ENCODE peak calls at places on chromosomes 7 and 10, in six cellular contexts. F is ovary; G is CD4-positive, CD25-positive, alpha-beta regulatory T cell; L is Panc1; V is uterus; Q is cardiac muscle cell. D is an unnamed sample.
A peak's percentile ranks its signal among the peaks of the same experiment; 100 is the strongest.

GRCh38 chr10:117539271-117539876 is 3.2 kb upstream of the EMX2 start:
- DNase-seq in F (no peak), G (no peak), L (no peak), V (no peak), Q (no peak), D (no peak)

GRCh38 chr7:1487466-1487865 is 16.7 kb downstream of the INTS1 start:
- DNase-seq in F (no peak), G (no peak), L (no peak), V (no peak), Q (no peak), D (no peak)

GRCh38 chr10:99364125-99364524 is 35.0 kb downstream of the CNNM1 start:
- DNase-seq in F (no peak), G (no peak), L (no peak), V (no peak), Q (no peak), D (no peak)

GRCh38 chr7:43456200-43456599 is 126.7 kb upstream of the STK17A start:
- DNase-seq in F (no peak), G (no peak), L (no peak), V (no peak), Q (no peak), D (no peak)

GRCh38 chr7:158973440-158973839 is 117.1 kb downstream of the DYNC2I1 start:
- DNase-seq in F (no peak), G (peak; percentile 5), L (no peak), V (no peak), Q (peak; percentile 23), D (no peak)

GRCh38 chr10:6237189-6237496 is 34.4 kb downstream of the PFKFB3 start:
- DNase-seq in F (no peak), G (no peak), L (no peak), V (no peak), Q (no peak), D (no peak)

GRCh38 chr10:104642311-104643022 is 1.4 kb downstream of the SORCS3 start:
- DNase-seq in F (peak; percentile 31), G (no peak), L (no peak), V (no peak), Q (peak; percentile 9), D (peak; percentile 74)

GRCh38 chr7:14197280-14197679 is 207.8 kb upstream of the ETV1 start:
- DNase-seq in F (no peak), G (no peak), L (no peak), V (no peak), Q (peak; percentile 74), D (no peak)

GRCh38 chr10:64038097-64038496 is 516.9 kb downstream of the REEP3 start:
- DNase-seq in F (no peak), G (no peak), L (no peak), V (no peak), Q (no peak), D (no peak)

GRCh38 chr10:103193107-103193819 is at the start of gene NT5C2:
- DNase-seq in F (peak; percentile 78), G (peak; percentile 54), L (no peak), V (peak; percentile 82), Q (peak; percentile 86), D (peak; percentile 87)

GRCh38 chr10:32149257-32149955 is 93.2 kb upstream of the KIF5B start:
- DNase-seq in F (peak; percentile 89), G (no peak), L (no peak), V (peak; percentile 88), Q (peak; percentile 97), D (no peak)

GRCh38 chr7:5667391-5667790 is 114.1 kb downstream of the RNF216 start:
- DNase-seq in F (no peak), G (no peak), L (no peak), V (no peak), Q (no peak), D (no peak)

GRCh38 chr7:106217089-106217542 is 67.7 kb downstream of the NAMPT start:
- DNase-seq in F (peak; percentile 75), G (no peak), L (peak; percentile 46), V (peak; percentile 79), Q (peak; percentile 96), D (no peak)

GRCh38 chr10:66301078-66301477 is 624.8 kb upstream of the LRRTM3 start:
- DNase-seq in F (no peak), G (no peak), L (no peak), V (no peak), Q (no peak), D (no peak)

GRCh38 chr10:34384363-34384762 is 430.7 kb downstream of the PARD3 start:
- DNase-seq in F (no peak), G (no peak), L (no peak), V (no peak), Q (no peak), D (no peak)

GRCh38 chr7:4297165-4297842 is 384.8 kb upstream of the FOXK1 start:
- DNase-seq in F (no peak), G (no peak), L (no peak), V (no peak), Q (no peak), D (no peak)

GRCh38 chr7:26397786-26398435 is 106.2 kb downstream of the SNX10 start:
- DNase-seq in F (no peak), G (no peak), L (no peak), V (no peak), Q (no peak), D (no peak)

GRCh38 chr7:94301024-94301588 is 93.6 kb upstream of the COL1A2 start:
- DNase-seq in F (peak; percentile 89), G (no peak), L (peak; percentile 67), V (peak; percentile 80), Q (peak; percentile 97), D (no peak)

GRCh38 chr10:4310153-4310552 is 515.9 kb upstream of the AKR1E2 start:
- DNase-seq in F (no peak), G (no peak), L (no peak), V (no peak), Q (no peak), D (no peak)

GRCh38 chr10:16014469-16014868 is 154.2 kb upstream of the MINDY3 start:
- DNase-seq in F (no peak), G (no peak), L (no peak), V (no peak), Q (no peak), D (no peak)

GRCh38 chr7:7812112-7812511 is 93.7 kb upstream of the RPA3 start:
- DNase-seq in F (no peak), G (no peak), L (no peak), V (no peak), Q (no peak), D (no peak)

GRCh38 chr10:68861253-68861652 is 33.9 kb downstream of the STOX1 start:
- DNase-seq in F (no peak), G (no peak), L (no peak), V (no peak), Q (no peak), D (no peak)

GRCh38 chr7:26683277-26683676 is 181.1 kb downstream of the SKAP2 start:
- DNase-seq in F (no peak), G (no peak), L (no peak), V (no peak), Q (no peak), D (no peak)

GRCh38 chr7:155456772-155457543 is 971 bp upstream of the EN2 start:
- DNase-seq in F (peak; percentile 86), G (no peak), L (no peak), V (peak; percentile 80), Q (peak; percentile 73), D (peak; percentile 70)

GRCh38 chr7:128217972-128218652 is 23.0 kb upstream of the LEP start:
- DNase-seq in F (no peak), G (no peak), L (no peak), V (no peak), Q (no peak), D (no peak)

GRCh38 chr10:5622186-5622585 is 44.2 kb downstream of the ASB13 start:
- DNase-seq in F (no peak), G (no peak), L (no peak), V (no peak), Q (no peak), D (no peak)

GRCh38 chr10:69891057-69891617 is 89.4 kb downstream of the COL13A1 start:
- DNase-seq in F (no peak), G (no peak), L (no peak), V (no peak), Q (no peak), D (no peak)

GRCh38 chr10:8055420-8056349 is 1.2 kb downstream of the GATA3 start:
- DNase-seq in F (no peak), G (peak; percentile 31), L (no peak), V (no peak), Q (no peak), D (no peak)
- H3K4me3 ChIP-seq in F (no peak overlapping the region), G (peak overlapping the region; percentile 88), L (peak overlapping the region; percentile 94), V (no peak overlapping the region), Q (peak overlapping the region; percentile 59), D (no peak overlapping the region)

DNA sequence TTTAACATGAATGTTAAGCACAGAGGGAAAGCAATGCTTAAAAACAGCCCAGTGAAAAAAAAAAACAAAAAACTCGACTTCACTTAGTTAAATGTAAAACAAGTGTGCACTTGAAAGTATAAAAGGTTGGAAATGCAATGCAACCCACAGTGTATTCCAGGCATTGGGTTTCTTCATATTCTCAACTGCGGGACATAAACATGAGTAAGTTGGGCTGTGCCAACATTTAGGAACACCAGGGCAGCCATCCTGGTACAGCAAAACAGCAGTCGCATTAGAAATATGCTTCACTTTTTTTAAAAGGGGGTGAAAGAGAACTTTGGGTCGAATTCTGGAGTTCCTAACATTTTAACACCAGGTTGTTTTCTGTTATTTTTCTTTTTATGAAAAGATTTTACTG is 937 bp downstream of the STEAP1 start:
- DNase-seq in F (no peak), G (no peak), L (no peak), V (no peak), Q (peak; percentile 29), D (no peak)
- H3K27ac ChIP-seq in F (no peak overlapping the region), G (no peak overlapping the region), L (no peak overlapping the region), V (no peak overlapping the region), Q (no peak overlapping the region), D (no peak overlapping the region)

GRCh38 chr7:157008206-157009169 is 2.0 kb downstream of the MNX1 start:
- DNase-seq in F (no peak), G (no peak), L (no peak), V (no peak), Q (no peak), D (no peak)
- H3K27me3 ChIP-seq in F (peaks cover 5% of the 10 kb centered on the region), G (peaks cover 24% of the 10 kb centered on the region), L (no peaks in the 10 kb centered on the region), V (peaks cover 60% of the 10 kb centered on the region), Q (peaks cover 96% of the 10 kb centered on the region), D (peaks cover 96% of the 10 kb centered on the region)

GRCh38 chr10:132399117-132400035 is 2.4 kb downstream of the PWWP2B start:
- DNase-seq in F (no peak), G (no peak), L (no peak), V (no peak), Q (no peak), D (no peak)

GRCh38 chr10:132397671-132398565 is 918 bp downstream of the PWWP2B start:
- DNase-seq in F (peak; percentile 65), G (peak; percentile 16), L (no peak), V (no peak), Q (peak; percentile 45), D (no peak)

GRCh38 chr10:132400041-132400546 is 3.1 kb downstream of the PWWP2B start:
- DNase-seq in F (no peak), G (no peak), L (no peak), V (no peak), Q (no peak), D (no peak)

GRCh38 chr10:132397036-132397541 is at the start of gene PWWP2B:
- DNase-seq in F (peak; percentile 68), G (peak; percentile 54), L (no peak), V (peak; percentile 64), Q (peak; percentile 48), D (no peak)

DNA sequence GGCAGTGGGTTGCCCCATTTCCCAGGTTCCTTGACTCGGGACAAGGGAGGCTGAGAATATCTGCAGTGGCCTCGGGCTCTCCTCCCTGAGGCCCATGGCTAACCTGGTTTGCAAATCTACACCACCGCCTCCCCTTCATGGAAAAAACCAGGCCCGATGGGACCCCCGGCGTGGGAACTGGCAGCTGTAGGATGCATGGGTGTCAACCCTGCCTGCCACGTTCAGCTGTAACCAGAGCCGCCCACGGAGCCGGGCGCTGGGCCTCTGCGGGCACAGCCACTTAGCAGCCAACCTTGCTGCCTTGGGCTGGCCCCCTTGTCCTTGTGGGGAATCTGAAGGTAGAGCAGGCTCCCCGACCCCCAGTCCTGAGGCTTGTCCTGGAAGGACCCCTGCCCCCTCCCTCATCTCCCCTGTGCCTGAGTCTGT is 1.6 kb downstream of the PWWP2B start:
- DNase-seq in F (no peak), G (no peak), L (no peak), V (no peak), Q (no peak), D (no peak)
- H3K4me3 ChIP-seq in F (no peak overlapping the region), G (no peak overlapping the region), L (peak overlapping the region; percentile 81), V (peak overlapping the region; percentile 98), Q (no peak overlapping the region), D (peak overlapping the region; percentile 72)